ENCODE peak calls at places on chromosomes 1 and 21, in nine cellular contexts. One of them, this sample, is unnamed.

GRCh38 chr1:117591248-117591647 is 14.6 kb upstream of the TENT5C start:
- DNase-seq in sciatic nerve: no peak
- DNase-seq in HuH-7.5: no peak
- DNase-seq in SHP77: no peak
- DNase-seq in progenitor cell of endocrine pancreas: no peak
- DNase-seq in RKO: no peak
- DNase-seq in WTC11: no peak
- DNase-seq in cerebellum: no peak
- DNase-seq in right atrium auricular region: no peak
- DNase-seq in this sample: no peak

GRCh38 chr1:94582578-94582977 is 41.0 kb upstream of the F3 start:
- DNase-seq in right atrium auricular region: no peak
- DNase-seq in HuH-7.5: no peak
- DNase-seq in sciatic nerve: no peak
- DNase-seq in RKO: no peak
- DNase-seq in WTC11: no peak
- DNase-seq in SHP77: no peak
- DNase-seq in progenitor cell of endocrine pancreas: no peak
- DNase-seq in cerebellum: no peak
- DNase-seq in this sample: no peak

GRCh38 chr21:15687208-15687607 is 42.6 kb upstream of the USP25 start:
- DNase-seq in SHP77: no peak
- DNase-seq in RKO: no peak
- DNase-seq in progenitor cell of endocrine pancreas: no peak
- DNase-seq in HuH-7.5: no peak
- DNase-seq in right atrium auricular region: no peak
- DNase-seq in cerebellum: no peak
- DNase-seq in WTC11: no peak
- DNase-seq in sciatic nerve: no peak
- DNase-seq in this sample: no peak

GRCh38 chr1:77825356-77825709 is 45.9 kb downstream of the MIGA1 start:
- DNase-seq in RKO: peak
- DNase-seq in progenitor cell of endocrine pancreas: no peak
- DNase-seq in WTC11: no peak
- DNase-seq in right atrium auricular region: no peak
- DNase-seq in cerebellum: no peak
- DNase-seq in SHP77: no peak
- DNase-seq in HuH-7.5: no peak
- DNase-seq in sciatic nerve: no peak
- DNase-seq in this sample: no peak

GRCh38 chr1:37325509-37326437 is 148.6 kb upstream of the ZC3H12A start:
- DNase-seq in WTC11: peak
- DNase-seq in RKO: no peak
- DNase-seq in sciatic nerve: no peak
- DNase-seq in right atrium auricular region: no peak
- DNase-seq in HuH-7.5: no peak
- DNase-seq in progenitor cell of endocrine pancreas: no peak
- DNase-seq in SHP77: no peak
- DNase-seq in cerebellum: no peak
- DNase-seq in this sample: no peak

GRCh38 chr1:179786815-179787736 is 44.0 kb downstream of the FAM163A start:
- DNase-seq in WTC11: no peak
- DNase-seq in right atrium auricular region: no peak
- DNase-seq in sciatic nerve: no peak
- DNase-seq in RKO: no peak
- DNase-seq in HuH-7.5: no peak
- DNase-seq in progenitor cell of endocrine pancreas: no peak
- DNase-seq in cerebellum: no peak
- DNase-seq in SHP77: no peak
- DNase-seq in this sample: peak

GRCh38 chr21:36162631-36163030 is 6.0 kb downstream of the DOP1B start:
- DNase-seq in cerebellum: no peak
- DNase-seq in SHP77: no peak
- DNase-seq in RKO: no peak
- DNase-seq in progenitor cell of endocrine pancreas: no peak
- DNase-seq in sciatic nerve: no peak
- DNase-seq in WTC11: no peak
- DNase-seq in right atrium auricular region: no peak
- DNase-seq in HuH-7.5: no peak
- DNase-seq in this sample: no peak

GRCh38 chr1:33122483-33123170 is 41.7 kb downstream of the AZIN2 start:
- DNase-seq in RKO: no peak
- DNase-seq in progenitor cell of endocrine pancreas: no peak
- DNase-seq in SHP77: no peak
- DNase-seq in right atrium auricular region: no peak
- DNase-seq in sciatic nerve: no peak
- DNase-seq in cerebellum: no peak
- DNase-seq in WTC11: no peak
- DNase-seq in HuH-7.5: no peak
- DNase-seq in this sample: no peak

GRCh38 chr1:15975358-15975804 is 520 bp downstream of the ZBTB17 start:
- DNase-seq in WTC11: peak
- DNase-seq in SHP77: peak
- DNase-seq in progenitor cell of endocrine pancreas: peak
- DNase-seq in sciatic nerve: no peak
- DNase-seq in cerebellum: peak
- DNase-seq in HuH-7.5: peak
- DNase-seq in RKO: peak
- DNase-seq in right atrium auricular region: no peak
- DNase-seq in this sample: peak

GRCh38 chr1:205593967-205594366 is 37.8 kb downstream of the ELK4 start:
- DNase-seq in cerebellum: no peak
- DNase-seq in progenitor cell of endocrine pancreas: no peak
- DNase-seq in right atrium auricular region: peak
- DNase-seq in HuH-7.5: no peak
- DNase-seq in SHP77: no peak
- DNase-seq in sciatic nerve: no peak
- DNase-seq in WTC11: no peak
- DNase-seq in RKO: no peak
- DNase-seq in this sample: no peak

GRCh38 chr21:45421071-45421845 is 16.3 kb downstream of the COL18A1 start:
- DNase-seq in sciatic nerve: peak
- DNase-seq in right atrium auricular region: no peak
- DNase-seq in WTC11: no peak
- DNase-seq in progenitor cell of endocrine pancreas: no peak
- DNase-seq in SHP77: no peak
- DNase-seq in HuH-7.5: no peak
- DNase-seq in RKO: no peak
- DNase-seq in cerebellum: peak
- DNase-seq in this sample: no peak

GRCh38 chr1:207342351-207342750 is 20.9 kb downstream of the CD55 start:
- DNase-seq in cerebellum: no peak
- DNase-seq in RKO: no peak
- DNase-seq in right atrium auricular region: no peak
- DNase-seq in progenitor cell of endocrine pancreas: no peak
- DNase-seq in sciatic nerve: no peak
- DNase-seq in HuH-7.5: no peak
- DNase-seq in WTC11: no peak
- DNase-seq in SHP77: no peak
- DNase-seq in this sample: no peak